ENCODE peak calls at places on chromosomes 13 and 19, in five cellular contexts. One of them, this sample, is unnamed.

GRCh38 chr13:97030705-97031452 is 36.6 kb upstream of the OXGR1 start:
- DNase-seq in AG08395: peak
- DNase-seq in neural crest cell: no peak
- DNase-seq in stimulated activated CD8-positive, alpha-beta memory T cell treated with anti-CD3 and anti-CD28 coated beads, Interleukin-15, amount 100 ng/mL, for 48 hours: no peak
- DNase-seq in naive thymus-derived CD8-positive, alpha-beta T cell: no peak
- DNase-seq in this sample: no peak

GRCh38 chr19:50557009-50557613 is 11.1 kb downstream of the LRRC4B start:
- DNase-seq in AG08395: no peak
- DNase-seq in neural crest cell: no peak
- DNase-seq in stimulated activated CD8-positive, alpha-beta memory T cell treated with anti-CD3 and anti-CD28 coated beads, Interleukin-15, amount 100 ng/mL, for 48 hours: no peak
- DNase-seq in naive thymus-derived CD8-positive, alpha-beta T cell: no peak
- DNase-seq in this sample: no peak

GRCh38 chr19:30842926-30843325 is 470.7 kb downstream of the ZNF536 start:
- DNase-seq in stimulated activated CD8-positive, alpha-beta memory T cell treated with anti-CD3 and anti-CD28 coated beads, Interleukin-15, amount 100 ng/mL, for 48 hours: no peak
- DNase-seq in naive thymus-derived CD8-positive, alpha-beta T cell: no peak
- DNase-seq in neural crest cell: no peak
- DNase-seq in AG08395: no peak
- DNase-seq in this sample: no peak

GRCh38 chr19:6041071-6041470 is 63.1 kb upstream of the RANBP3 start:
- DNase-seq in naive thymus-derived CD8-positive, alpha-beta T cell: no peak
- DNase-seq in AG08395: no peak
- DNase-seq in stimulated activated CD8-positive, alpha-beta memory T cell treated with anti-CD3 and anti-CD28 coated beads, Interleukin-15, amount 100 ng/mL, for 48 hours: no peak
- DNase-seq in neural crest cell: no peak
- DNase-seq in this sample: no peak

GRCh38 chr19:53088091-53088490 is 15.1 kb downstream of the ZNF160 start:
- DNase-seq in neural crest cell: no peak
- DNase-seq in AG08395: no peak
- DNase-seq in naive thymus-derived CD8-positive, alpha-beta T cell: no peak
- DNase-seq in stimulated activated CD8-positive, alpha-beta memory T cell treated with anti-CD3 and anti-CD28 coated beads, Interleukin-15, amount 100 ng/mL, for 48 hours: no peak
- DNase-seq in this sample: no peak

GRCh38 chr13:31038834-31039552 is 106.5 kb downstream of the TEX26 start:
- DNase-seq in naive thymus-derived CD8-positive, alpha-beta T cell: no peak
- DNase-seq in stimulated activated CD8-positive, alpha-beta memory T cell treated with anti-CD3 and anti-CD28 coated beads, Interleukin-15, amount 100 ng/mL, for 48 hours: no peak
- DNase-seq in neural crest cell: no peak
- DNase-seq in AG08395: no peak
- DNase-seq in this sample: no peak

GRCh38 chr19:37309834-37310575 is 60.9 kb upstream of the ZNF527 start:
- DNase-seq in AG08395: no peak
- DNase-seq in neural crest cell: no peak
- DNase-seq in naive thymus-derived CD8-positive, alpha-beta T cell: peak
- DNase-seq in stimulated activated CD8-positive, alpha-beta memory T cell treated with anti-CD3 and anti-CD28 coated beads, Interleukin-15, amount 100 ng/mL, for 48 hours: no peak
- DNase-seq in this sample: no peak

GRCh38 chr19:53432088-53432661 is 391 bp downstream of the ZNF761 start:
- DNase-seq in AG08395: peak
- DNase-seq in neural crest cell: peak
- DNase-seq in stimulated activated CD8-positive, alpha-beta memory T cell treated with anti-CD3 and anti-CD28 coated beads, Interleukin-15, amount 100 ng/mL, for 48 hours: no peak
- DNase-seq in naive thymus-derived CD8-positive, alpha-beta T cell: no peak
- DNase-seq in this sample: no peak

This sample was measured in CD4-positive, alpha-beta T cell.